ENCODE peak calls at places on chromosome 16, in five cellular contexts. One of them, this sample, is unnamed. For H3K4me1, the result is how much of the 10 kb centered on the place peaks cover.

GRCh38 chr16:49605536-49606241 is 232.1 kb downstream of the C16orf78 start:
- DNase-seq in cardiac muscle cell: no peak
- DNase-seq in transverse colon: no peak
- DNase-seq in GM12878: no peak
- DNase-seq in A549: no peak
- DNase-seq in this sample: no peak

GRCh38 chr16:10944249-10945064 is at the start of gene CLEC16A:
- DNase-seq in cardiac muscle cell: peak
- DNase-seq in transverse colon: peak
- DNase-seq in GM12878: peak
- DNase-seq in A549: peak
- DNase-seq in this sample: peak

GRCh38 chr16:11914759-11915643 is 755 bp downstream of the GSPT1 start:
- DNase-seq in cardiac muscle cell: peak
- DNase-seq in transverse colon: peak
- DNase-seq in GM12878: no peak
- DNase-seq in A549: peak
- DNase-seq in this sample: peak

GRCh38 chr16:47779201-47780016 is 318.3 kb downstream of the PHKB start:
- DNase-seq in cardiac muscle cell: no peak
- DNase-seq in transverse colon: no peak
- DNase-seq in GM12878: peak
- DNase-seq in A549: peak
- DNase-seq in this sample: peak

GRCh38 chr16:30977502-30977901 is 7.5 kb upstream of the HSD3B7 start:
- DNase-seq in cardiac muscle cell: no peak
- DNase-seq in transverse colon: no peak
- DNase-seq in GM12878: no peak
- DNase-seq in A549: peak
- DNase-seq in this sample: no peak

GRCh38 chr16:46918905-46919792 is 35.0 kb downstream of the GPT2 start:
- DNase-seq in cardiac muscle cell: no peak
- DNase-seq in transverse colon: peak
- DNase-seq in GM12878: peak
- DNase-seq in A549: no peak
- DNase-seq in this sample: peak

GRCh38 chr16:55292491-55292890 is 31.5 kb upstream of the IRX6 start:
- DNase-seq in cardiac muscle cell: peak
- DNase-seq in transverse colon: no peak
- DNase-seq in GM12878: no peak
- DNase-seq in A549: no peak
- DNase-seq in this sample: no peak

GRCh38 chr16:3023669-3024478 is at the start of the genes HCFC1R1 and THOC6:
- DNase-seq in cardiac muscle cell: peak
- DNase-seq in transverse colon: peak
- DNase-seq in GM12878: peak
- DNase-seq in A549: peak
- DNase-seq in this sample: peak

GRCh38 chr16:49921791-49922456 is 66.0 kb upstream of the ZNF423 start:
- DNase-seq in cardiac muscle cell: peak
- DNase-seq in transverse colon: peak
- DNase-seq in GM12878: no peak
- DNase-seq in A549: peak
- DNase-seq in this sample: peak

GRCh38 chr16:60346256-60346655 is 1612.1 kb upstream of the GOT2 start:
- DNase-seq in cardiac muscle cell: no peak
- DNase-seq in transverse colon: no peak
- DNase-seq in GM12878: no peak
- DNase-seq in A549: no peak
- DNase-seq in this sample: no peak

GRCh38 chr16:31474173-31474714 is 2.3 kb downstream of the TGFB1I1 start:
- DNase-seq in cardiac muscle cell: no peak
- DNase-seq in transverse colon: no peak
- DNase-seq in GM12878: no peak
- DNase-seq in A549: peak
- DNase-seq in this sample: no peak

GRCh38 chr16:2473999-2474876 is 689 bp upstream of the TBC1D24 start:
- DNase-seq in cardiac muscle cell: peak
- DNase-seq in transverse colon: peak
- DNase-seq in GM12878: no peak
- DNase-seq in A549: peak
- DNase-seq in this sample: peak

GRCh38 chr16:58651965-58652348 is 22.3 kb upstream of the CNOT1 start:
- DNase-seq in cardiac muscle cell: no peak
- DNase-seq in transverse colon: no peak
- DNase-seq in GM12878: no peak
- DNase-seq in A549: no peak
- DNase-seq in this sample: no peak

GRCh38 chr16:85906349-85906748 is 7.4 kb downstream of the IRF8 start:
- DNase-seq in cardiac muscle cell: no peak
- DNase-seq in transverse colon: no peak
- DNase-seq in GM12878: no peak
- DNase-seq in A549: no peak
- DNase-seq in this sample: no peak
- H3K4me1 ChIP-seq in cardiac muscle cell: under half
- H3K4me1 ChIP-seq in transverse colon: under half
- H3K4me1 ChIP-seq in GM12878: half or more
- H3K4me1 ChIP-seq in A549: under half
- H3K4me1 ChIP-seq in this sample: under half

GRCh38 chr16:88020513-88020885 is 69.3 kb downstream of the BANP start:
- DNase-seq in cardiac muscle cell: no peak
- DNase-seq in transverse colon: no peak
- DNase-seq in GM12878: no peak
- DNase-seq in A549: no peak
- DNase-seq in this sample: no peak
- H3K4me3 ChIP-seq in cardiac muscle cell: no peak
- H3K4me3 ChIP-seq in transverse colon: no peak
- H3K4me3 ChIP-seq in GM12878: no peak
- H3K4me3 ChIP-seq in A549: no peak
- H3K4me3 ChIP-seq in this sample: no peak

DNA sequence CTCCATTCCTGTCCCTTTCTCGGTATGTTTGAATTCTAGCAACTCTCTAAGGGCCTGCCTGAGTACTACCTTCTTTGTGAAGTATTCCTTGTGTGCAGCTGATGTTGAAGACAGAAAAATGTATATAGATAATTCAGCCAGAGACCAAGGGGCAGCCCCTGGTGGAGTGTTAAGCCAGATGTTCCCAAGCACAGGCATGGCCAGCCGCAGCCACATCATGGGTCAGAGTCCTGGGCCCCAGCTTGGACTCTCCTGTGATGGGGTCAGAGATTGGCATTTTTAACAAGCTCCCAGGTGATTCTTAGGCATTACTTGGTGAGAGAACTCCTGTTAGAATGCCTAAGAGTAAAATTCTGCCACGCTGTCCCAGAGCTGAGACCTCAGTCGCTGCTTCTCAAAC is 100.8 kb downstream of the IRF8 start:
- DNase-seq in cardiac muscle cell: no peak
- DNase-seq in transverse colon: no peak
- DNase-seq in GM12878: no peak
- DNase-seq in A549: no peak
- DNase-seq in this sample: no peak
- H3K4me1 ChIP-seq in cardiac muscle cell: under half
- H3K4me1 ChIP-seq in transverse colon: under half
- H3K4me1 ChIP-seq in GM12878: half or more
- H3K4me1 ChIP-seq in A549: under half
- H3K4me1 ChIP-seq in this sample: under half

GRCh38 chr16:53480394-53480793 is 22.6 kb downstream of the AKTIP start:
- DNase-seq in cardiac muscle cell: no peak
- DNase-seq in transverse colon: no peak
- DNase-seq in GM12878: no peak
- DNase-seq in A549: no peak
- DNase-seq in this sample: no peak

GRCh38 chr16:53482123-53482522 is 20.9 kb downstream of the AKTIP start:
- DNase-seq in cardiac muscle cell: no peak
- DNase-seq in transverse colon: no peak
- DNase-seq in GM12878: no peak
- DNase-seq in A549: no peak
- DNase-seq in this sample: no peak

GRCh38 chr16:53478965-53479364 is 24.0 kb downstream of the AKTIP start:
- DNase-seq in cardiac muscle cell: no peak
- DNase-seq in transverse colon: no peak
- DNase-seq in GM12878: no peak
- DNase-seq in A549: no peak
- DNase-seq in this sample: no peak

DNA sequence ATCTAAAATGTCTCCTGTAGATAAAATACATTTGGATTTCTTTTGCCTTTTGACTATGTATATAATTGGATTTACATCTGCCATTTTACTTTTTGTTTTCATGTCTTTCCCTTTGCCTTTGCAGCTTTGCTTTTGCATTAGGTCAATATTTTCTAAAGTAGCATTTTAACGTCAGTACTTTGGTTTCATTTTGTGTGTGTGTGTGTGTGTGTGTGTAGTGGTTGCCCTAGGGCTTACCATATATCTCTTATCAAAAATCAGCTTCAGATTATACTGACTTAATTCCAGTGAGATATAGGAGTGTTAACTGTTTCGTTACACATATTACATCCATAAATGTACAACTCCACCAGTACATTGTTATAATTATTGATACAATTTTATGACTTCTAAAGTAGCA is 26.1 kb downstream of the AKTIP start:
- DNase-seq in cardiac muscle cell: no peak
- DNase-seq in transverse colon: no peak
- DNase-seq in GM12878: no peak
- DNase-seq in A549: no peak
- DNase-seq in this sample: no peak
- H3K4me3 ChIP-seq in cardiac muscle cell: no peak
- H3K4me3 ChIP-seq in transverse colon: no peak
- H3K4me3 ChIP-seq in GM12878: no peak
- H3K4me3 ChIP-seq in A549: no peak
- H3K4me3 ChIP-seq in this sample: no peak

DNA sequence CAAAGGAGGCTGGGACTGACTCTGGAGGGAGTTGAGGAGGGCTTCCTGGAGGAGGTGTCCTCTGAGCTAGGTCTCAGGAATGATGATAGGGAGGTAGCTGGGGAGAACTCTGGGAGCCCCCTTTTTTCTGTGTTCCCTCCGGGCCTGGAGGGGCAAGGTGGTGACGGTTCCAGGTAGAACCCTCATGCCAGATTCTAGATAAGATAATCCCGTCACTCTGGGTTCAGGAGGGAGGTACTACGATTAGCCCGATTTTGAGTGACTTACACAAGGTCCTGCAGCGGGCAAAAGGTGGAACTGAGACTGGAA is 18.7 kb upstream of the ADGRG3 start:
- DNase-seq in cardiac muscle cell: no peak
- DNase-seq in transverse colon: no peak
- DNase-seq in GM12878: no peak
- DNase-seq in A549: no peak
- DNase-seq in this sample: no peak
- H3K4me1 ChIP-seq in cardiac muscle cell: under half
- H3K4me1 ChIP-seq in transverse colon: under half
- H3K4me1 ChIP-seq in GM12878: under half
- H3K4me1 ChIP-seq in A549: under half
- H3K4me1 ChIP-seq in this sample: under half

GRCh38 chr16:66364959-66365306 is 1.6 kb upstream of the CDH5 start:
- DNase-seq in cardiac muscle cell: no peak
- DNase-seq in transverse colon: no peak
- DNase-seq in GM12878: no peak
- DNase-seq in A549: no peak
- DNase-seq in this sample: no peak
- H3K4me3 ChIP-seq in cardiac muscle cell: no peak
- H3K4me3 ChIP-seq in transverse colon: no peak
- H3K4me3 ChIP-seq in GM12878: no peak
- H3K4me3 ChIP-seq in A549: no peak
- H3K4me3 ChIP-seq in this sample: no peak

DNA sequence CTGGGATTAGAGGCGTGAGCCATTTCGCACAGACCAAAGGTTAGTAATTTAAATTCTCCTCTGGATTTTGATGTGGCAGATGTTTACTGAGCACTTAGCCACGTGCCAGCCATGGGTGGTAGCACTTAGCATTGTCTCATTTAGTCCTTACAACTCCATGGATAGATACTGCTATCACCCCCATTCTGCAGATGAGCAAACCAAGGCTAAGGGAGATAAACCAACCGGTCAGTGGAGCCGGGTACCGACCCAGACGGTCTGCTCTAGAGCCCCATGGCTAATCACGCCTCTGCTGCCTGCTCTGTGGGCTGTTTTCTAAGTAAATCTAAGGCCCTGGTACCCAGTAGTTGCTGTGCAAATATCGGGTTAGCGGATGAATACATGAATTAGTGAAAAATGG is 12.6 kb upstream of the ADGRG1 start:
- DNase-seq in cardiac muscle cell: no peak
- DNase-seq in transverse colon: no peak
- DNase-seq in GM12878: no peak
- DNase-seq in A549: no peak
- DNase-seq in this sample: peak
- H3K4me1 ChIP-seq in cardiac muscle cell: under half
- H3K4me1 ChIP-seq in transverse colon: under half
- H3K4me1 ChIP-seq in GM12878: under half
- H3K4me1 ChIP-seq in A549: half or more
- H3K4me1 ChIP-seq in this sample: under half

GRCh38 chr16:24610421-24610765 is 71.0 kb downstream of the RBBP6 start:
- DNase-seq in cardiac muscle cell: peak
- DNase-seq in transverse colon: peak
- DNase-seq in GM12878: no peak
- DNase-seq in A549: no peak
- DNase-seq in this sample: no peak
- H3K4me3 ChIP-seq in cardiac muscle cell: peak
- H3K4me3 ChIP-seq in transverse colon: no peak
- H3K4me3 ChIP-seq in GM12878: no peak
- H3K4me3 ChIP-seq in A549: no peak
- H3K4me3 ChIP-seq in this sample: peak